ENCODE peak calls at places on chromosomes 2 and 18, in eight cellular contexts. J is CD8-positive, alpha-beta memory T cell; A is AG10803; G is GM23338; D is esophagus muscularis mucosa; Z is fibroblast of lung; L is prostate gland; K is kidney epithelial cell. R is an unnamed sample.

GRCh38 chr18:33821503-33821902 is 243.5 kb downstream of the ASXL3 start:
- DNase-seq in D (no peak), L (no peak), J (no peak), G (no peak), K (no peak), A (peak), Z (peak), R (no peak)

GRCh38 chr18:75125359-75126331 is 83.3 kb downstream of the PTGR3 start:
- DNase-seq in K (no peak), G (peak), Z (no peak), J (no peak), D (no peak), L (no peak), A (no peak), R (no peak)

GRCh38 chr2:27857417-27858172 is 32.6 kb downstream of the RBKS start:
- DNase-seq in J (no peak), G (no peak), K (peak), L (no peak), Z (no peak), D (no peak), A (peak), R (no peak)

GRCh38 chr18:58828399-58829121 is 36.1 kb upstream of the ZNF532 start:
- DNase-seq in L (no peak), A (no peak), Z (no peak), J (no peak), G (no peak), K (no peak), D (no peak), R (no peak)

GRCh38 chr2:142065700-142066099 is 65.1 kb downstream of the LRP1B start:
- DNase-seq in J (no peak), D (no peak), Z (no peak), G (no peak), K (no peak), A (no peak), L (no peak), R (no peak)

GRCh38 chr2:220585241-220585640 is 957.8 kb downstream of the SLC4A3 start:
- DNase-seq in J (no peak), A (peak), L (no peak), K (no peak), D (no peak), Z (no peak), G (no peak), R (no peak)

GRCh38 chr2:236951830-236952475 is 133.7 kb upstream of the COPS8 start:
- DNase-seq in Z (no peak), A (no peak), D (no peak), K (no peak), G (no peak), J (no peak), L (no peak), R (no peak)

GRCh38 chr18:13808294-13809024 is 15.5 kb upstream of the MC5R start:
- DNase-seq in A (no peak), L (no peak), D (peak), J (no peak), K (no peak), Z (no peak), G (peak), R (no peak)

GRCh38 chr2:191064590-191064989 is 50.6 kb upstream of the STAT1 start:
- DNase-seq in D (no peak), A (no peak), Z (no peak), K (no peak), J (peak), G (no peak), L (no peak), R (no peak)

DNA sequence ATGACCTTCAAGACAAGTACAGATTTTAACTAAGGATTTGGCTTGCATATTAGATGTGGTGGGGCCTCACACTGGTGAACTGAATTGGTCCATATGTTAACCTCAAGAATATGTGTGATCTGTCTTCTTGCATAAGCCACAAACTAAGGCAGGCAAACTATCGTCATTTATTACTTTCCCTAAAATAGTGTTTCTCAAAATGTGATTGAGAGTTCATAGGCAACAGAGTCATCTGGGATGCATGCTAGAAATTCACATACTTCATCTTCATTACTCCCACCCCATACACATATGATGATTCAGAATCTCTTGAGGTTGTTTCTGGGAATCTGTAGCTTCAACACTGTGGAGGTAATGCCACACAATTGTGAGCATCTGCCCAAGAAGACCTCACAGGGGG is 822.8 kb upstream of the CDH2 start:
- DNase-seq in K (no peak), A (peak), Z (no peak), G (no peak), L (no peak), D (no peak), J (no peak), R (no peak)
- H3K4me3 ChIP-seq in K (no peak), A (no peak), Z (no peak), G (no peak), L (no peak), D (no peak), J (no peak), R (no peak)

GRCh38 chr2:160581448-160581847 is 87.8 kb upstream of the RBMS1 start:
- DNase-seq in A (no peak), L (no peak), J (no peak), K (no peak), Z (no peak), D (no peak), G (peak), R (no peak)

GRCh38 chr2:160582481-160583161 is 89.0 kb upstream of the RBMS1 start:
- DNase-seq in K (peak), A (peak), J (no peak), D (no peak), Z (peak), G (peak), L (peak), R (no peak)

GRCh38 chr2:160584972-160585494 is 91.4 kb upstream of the RBMS1 start:
- DNase-seq in G (no peak), L (no peak), J (no peak), A (peak), Z (peak), D (no peak), K (no peak), R (no peak)

GRCh38 chr2:160583823-160584537 is 90.4 kb upstream of the RBMS1 start:
- DNase-seq in G (peak), K (no peak), Z (no peak), A (peak), J (no peak), D (no peak), L (no peak), R (no peak)

GRCh38 chr2:160583162-160583522 is 89.5 kb upstream of the RBMS1 start:
- DNase-seq in Z (peak), A (peak), D (no peak), J (no peak), K (no peak), G (no peak), L (peak), R (no peak)
- H3K4me3 ChIP-seq in Z (no peak), A (no peak), D (no peak), J (no peak), K (no peak), G (no peak), L (no peak), R (no peak)

DNA sequence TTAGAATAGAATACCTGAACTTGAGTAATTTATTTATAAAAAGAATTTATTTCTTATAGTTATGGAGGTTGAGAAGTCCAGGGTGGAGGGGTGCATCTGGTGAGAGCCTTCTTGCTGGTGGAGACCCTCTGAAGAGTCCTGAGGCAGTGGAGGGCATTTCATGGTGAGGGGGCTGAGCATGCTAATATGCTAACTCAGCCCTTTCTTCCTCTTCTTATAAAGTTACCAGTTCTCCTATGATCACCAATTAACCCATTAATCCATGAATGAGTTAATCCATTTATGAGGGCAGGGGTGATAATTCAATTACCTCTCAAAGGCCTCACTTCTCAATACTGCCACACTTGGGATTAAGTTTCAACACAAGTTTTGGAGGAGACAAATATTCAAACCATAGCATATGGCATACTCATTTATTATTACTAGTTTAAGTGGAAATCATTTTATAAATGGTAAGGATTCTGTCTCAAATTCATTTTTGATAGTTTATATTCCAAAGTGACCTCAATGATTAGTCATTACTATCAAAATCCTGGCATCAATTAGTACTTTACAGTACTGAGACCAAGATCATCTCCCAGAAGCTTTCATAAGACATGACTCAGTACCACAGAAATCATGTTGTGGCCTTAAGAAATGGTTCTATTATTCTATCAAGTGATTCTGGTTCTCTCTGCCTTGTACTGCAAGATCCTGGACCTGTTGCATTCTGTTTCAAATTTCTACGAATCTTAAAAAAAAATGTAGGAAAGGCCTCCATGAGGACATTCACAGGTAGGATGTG is 5.5 kb downstream of the ZNF396 start:
- DNase-seq in Z (peak), G (no peak), K (no peak), D (no peak), L (no peak), A (peak), J (no peak), R (no peak)
- H3K4me3 ChIP-seq in Z (no peak), G (no peak), K (no peak), D (no peak), L (no peak), A (no peak), J (no peak), R (no peak)

DNA sequence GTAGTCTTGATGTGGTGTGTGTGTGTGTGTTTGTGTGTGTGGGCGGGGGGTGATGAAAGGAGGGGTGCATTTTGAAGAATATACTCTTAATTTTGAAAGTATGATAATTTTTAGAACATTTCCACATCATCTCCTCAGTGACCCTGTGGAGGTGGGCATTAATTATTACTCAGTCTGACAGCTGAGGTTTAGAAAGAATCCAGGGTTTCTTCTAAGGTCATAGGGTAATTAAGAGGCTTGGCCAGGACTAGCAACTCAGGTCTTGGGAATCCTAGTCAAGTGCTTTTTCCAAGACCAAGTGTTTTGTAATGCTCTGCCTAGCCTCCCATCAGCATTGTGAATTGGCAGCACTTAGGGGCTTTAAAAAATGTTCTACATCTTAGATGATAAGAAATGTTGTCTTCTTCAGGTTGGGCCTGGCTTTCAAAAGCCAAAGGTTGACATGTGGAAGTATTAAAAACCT is 100.6 kb downstream of the SPTBN1 start:
- DNase-seq in A (peak), K (no peak), G (no peak), L (no peak), D (no peak), Z (peak), J (no peak), R (no peak)
- H3K4me3 ChIP-seq in A (no peak), K (no peak), G (peak), L (no peak), D (no peak), Z (no peak), J (no peak), R (no peak)

DNA sequence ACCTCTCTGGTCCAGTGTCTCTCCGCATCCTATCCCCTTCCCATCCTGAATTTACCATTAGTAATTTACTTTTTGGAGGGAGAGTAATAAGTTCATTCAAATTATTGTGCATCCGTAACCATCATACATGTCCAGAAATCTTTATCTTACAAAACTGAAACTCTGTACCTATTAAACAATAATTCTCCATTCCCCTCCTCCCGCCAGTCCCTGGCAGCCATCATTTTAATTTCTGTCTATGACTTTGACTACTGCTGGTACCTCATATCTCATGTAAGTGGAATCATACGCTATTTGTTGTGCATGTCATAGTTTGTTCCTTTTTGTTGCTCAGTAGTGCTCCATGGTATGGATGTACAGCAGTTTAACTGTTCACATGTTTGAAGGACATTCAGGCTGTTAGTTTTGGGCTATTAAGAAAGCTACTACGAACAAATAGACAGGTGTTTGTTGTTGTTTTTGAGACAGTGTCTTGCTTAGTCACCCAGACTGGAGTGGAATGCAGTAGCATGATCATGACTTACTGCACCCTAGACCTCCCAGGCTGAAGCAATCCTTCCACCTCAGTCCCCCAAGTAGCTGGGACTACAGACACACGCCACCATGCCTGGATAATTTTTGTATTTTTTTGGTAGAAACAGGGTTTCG is 2.0 kb downstream of the LIMS1 start:
- DNase-seq in L (no peak), G (no peak), D (no peak), J (no peak), K (peak), A (peak), Z (peak), R (no peak)
- H3K4me3 ChIP-seq in L (no peak), G (no peak), D (peak), J (no peak), K (peak), A (peak), Z (peak), R (no peak)

GRCh38 chr2:240987588-240987987 is 10.8 kb upstream of the SNED1 start:
- DNase-seq in D (no peak), J (no peak), L (no peak), K (no peak), A (no peak), Z (no peak), G (no peak), R (no peak)
- H3K4me3 ChIP-seq in D (no peak), J (no peak), L (no peak), K (no peak), A (no peak), Z (no peak), G (no peak), R (no peak)

GRCh38 chr2:230761704-230762103 is 49.1 kb downstream of the CAB39 start:
- DNase-seq in K (no peak), D (no peak), G (no peak), Z (no peak), A (no peak), L (no peak), J (no peak), R (no peak)

GRCh38 chr2:230758566-230759480 is 46.2 kb downstream of the CAB39 start:
- DNase-seq in A (peak), J (no peak), G (no peak), D (no peak), Z (peak), K (no peak), L (no peak), R (peak)

GRCh38 chr2:230757476-230757875 is 44.8 kb downstream of the CAB39 start:
- DNase-seq in A (peak), L (no peak), K (no peak), G (no peak), Z (peak), D (no peak), J (no peak), R (no peak)

GRCh38 chr2:230762317-230762896 is 49.8 kb downstream of the CAB39 start:
- DNase-seq in G (peak), Z (peak), K (no peak), D (no peak), A (no peak), L (no peak), J (no peak), R (no peak)

GRCh38 chr2:230759481-230760191 is 47.0 kb downstream of the CAB39 start:
- DNase-seq in J (no peak), Z (peak), D (no peak), K (no peak), L (no peak), G (no peak), A (no peak), R (no peak)
- H3K4me3 ChIP-seq in J (no peak), Z (no peak), D (no peak), K (no peak), L (no peak), G (no peak), A (no peak), R (no peak)

GRCh38 chr2:96698221-96698861 is 41.5 kb downstream of the LMAN2L start:
- DNase-seq in L (peak), G (no peak), J (no peak), A (no peak), Z (no peak), D (no peak), K (no peak), R (no peak)
- H3K4me3 ChIP-seq in L (no peak), G (no peak), J (no peak), A (no peak), Z (no peak), D (no peak), K (no peak), R (no peak)

DNA sequence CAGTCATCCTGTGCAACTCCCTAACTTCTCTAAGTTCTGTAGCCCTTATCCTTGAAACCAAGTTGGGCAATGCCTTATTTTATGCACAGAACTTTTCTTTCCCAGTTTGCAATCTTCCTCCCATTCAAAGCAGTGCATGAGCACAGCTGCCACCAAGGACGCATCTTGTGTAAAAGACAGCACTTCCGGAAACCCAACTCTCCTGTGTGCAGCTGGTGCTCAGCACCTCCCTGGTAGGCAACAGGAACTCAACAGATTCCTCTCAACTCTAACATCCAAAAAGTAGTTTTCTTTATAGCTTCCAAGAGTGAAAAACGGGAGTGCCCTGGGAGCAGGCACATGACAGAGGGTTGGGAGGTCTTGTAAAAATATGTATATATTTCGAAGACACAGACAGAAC is 2.2 kb downstream of the TMEM18 start:
- DNase-seq in A (no peak), G (no peak), J (no peak), Z (no peak), L (no peak), K (no peak), D (peak), R (peak)
- H3K4me3 ChIP-seq in A (no peak), G (no peak), J (no peak), Z (no peak), L (no peak), K (no peak), D (no peak), R (no peak)

GRCh38 chr2:46747297-46747818 is 168.2 kb downstream of the MCFD2 start:
- DNase-seq in K (no peak), Z (peak), L (no peak), D (no peak), A (peak), J (no peak), G (no peak), R (no peak)
- H3K4me3 ChIP-seq in K (no peak), Z (no peak), L (no peak), D (no peak), A (no peak), J (no peak), G (no peak), R (no peak)